ENCODE peak calls at places on chromosome 15, in four cellular contexts. One of them, this sample, is unnamed.
A peak's percentile ranks its signal among the peaks of the same experiment; 100 is the strongest.

GRCh38 chr15:50166216-50166615 is 15.8 kb upstream of the SLC27A2 start:
- DNase-seq in left cardiac atrium: no peak
- DNase-seq in 8988T: no peak
- DNase-seq in skeletal muscle cell: peak; percentile 33
- DNase-seq in this sample: no peak

GRCh38 chr15:101675796-101676582 is 23.8 kb upstream of the TM2D3 start:
- DNase-seq in left cardiac atrium: no peak
- DNase-seq in 8988T: no peak
- DNase-seq in skeletal muscle cell: peak; percentile 43
- DNase-seq in this sample: peak; percentile 42

GRCh38 chr15:25712961-25713355 is 150.2 kb downstream of the ATP10A start:
- DNase-seq in left cardiac atrium: no peak
- DNase-seq in 8988T: no peak
- DNase-seq in skeletal muscle cell: no peak
- DNase-seq in this sample: no peak

GRCh38 chr15:39586387-39587171 is 5.7 kb downstream of the THBS1 start:
- DNase-seq in left cardiac atrium: no peak
- DNase-seq in 8988T: no peak
- DNase-seq in skeletal muscle cell: peak; percentile 67
- DNase-seq in this sample: peak; percentile 81

GRCh38 chr15:40310001-40310959 is 2.5 kb upstream of the PLCB2 start:
- DNase-seq in left cardiac atrium: peak; percentile 62
- DNase-seq in 8988T: no peak
- DNase-seq in skeletal muscle cell: no peak
- DNase-seq in this sample: no peak

GRCh38 chr15:98503970-98504369 is 144.4 kb upstream of the IGF1R start:
- DNase-seq in left cardiac atrium: no peak
- DNase-seq in 8988T: no peak
- DNase-seq in skeletal muscle cell: no peak
- DNase-seq in this sample: peak; percentile 54

GRCh38 chr15:38255690-38256089 is 3.1 kb downstream of the SPRED1 start:
- DNase-seq in left cardiac atrium: no peak
- DNase-seq in 8988T: no peak
- DNase-seq in skeletal muscle cell: no peak
- DNase-seq in this sample: no peak

GRCh38 chr15:69697913-69698312 is 245.3 kb downstream of the RPLP1 start:
- DNase-seq in left cardiac atrium: no peak
- DNase-seq in 8988T: no peak
- DNase-seq in skeletal muscle cell: no peak
- DNase-seq in this sample: no peak

GRCh38 chr15:32029409-32029861 is 880 bp upstream of the CHRNA7 start:
- DNase-seq in left cardiac atrium: no peak
- DNase-seq in 8988T: no peak
- DNase-seq in skeletal muscle cell: no peak
- DNase-seq in this sample: no peak

GRCh38 chr15:62059818-62060115 is 480 bp downstream of the VPS13C start:
- DNase-seq in left cardiac atrium: peak; percentile 52
- DNase-seq in 8988T: no peak
- DNase-seq in skeletal muscle cell: no peak
- DNase-seq in this sample: no peak

GRCh38 chr15:101043911-101044624 is 124.9 kb downstream of the LRRK1 start:
- DNase-seq in left cardiac atrium: no peak
- DNase-seq in 8988T: no peak
- DNase-seq in skeletal muscle cell: no peak
- DNase-seq in this sample: no peak

GRCh38 chr15:31540633-31541032 is 214.0 kb downstream of the KLF13 start:
- DNase-seq in left cardiac atrium: no peak
- DNase-seq in 8988T: no peak
- DNase-seq in skeletal muscle cell: no peak
- DNase-seq in this sample: no peak

GRCh38 chr15:43776101-43776717 is 557 bp downstream of the ELL3 start:
- DNase-seq in left cardiac atrium: peak; percentile 35
- DNase-seq in 8988T: no peak
- DNase-seq in skeletal muscle cell: no peak
- DNase-seq in this sample: no peak

GRCh38 chr15:87777054-87777498 is 479.5 kb downstream of the NTRK3 start:
- DNase-seq in left cardiac atrium: peak; percentile 51
- DNase-seq in 8988T: no peak
- DNase-seq in skeletal muscle cell: peak; percentile 57
- DNase-seq in this sample: peak; percentile 90

GRCh38 chr15:85973584-85974347 is 105.9 kb upstream of the AGBL1 start:
- DNase-seq in left cardiac atrium: no peak
- DNase-seq in 8988T: no peak
- DNase-seq in skeletal muscle cell: peak; percentile 16
- DNase-seq in this sample: no peak

GRCh38 chr15:33068007-33068441 is 126.5 kb downstream of the FMN1 start:
- DNase-seq in left cardiac atrium: peak; percentile 44
- DNase-seq in 8988T: no peak
- DNase-seq in skeletal muscle cell: no peak
- DNase-seq in this sample: peak; percentile 33

GRCh38 chr15:82647835-82648256 is 683 bp upstream of the CPEB1 start:
- DNase-seq in left cardiac atrium: no peak
- DNase-seq in 8988T: no peak
- DNase-seq in skeletal muscle cell: no peak
- DNase-seq in this sample: no peak

GRCh38 chr15:98671060-98672008 is 23.0 kb downstream of the IGF1R start:
- DNase-seq in left cardiac atrium: no peak
- DNase-seq in 8988T: no peak
- DNase-seq in skeletal muscle cell: no peak
- DNase-seq in this sample: no peak

GRCh38 chr15:61339526-61339925 is 110.4 kb upstream of the RORA start:
- DNase-seq in left cardiac atrium: no peak
- DNase-seq in 8988T: no peak
- DNase-seq in skeletal muscle cell: no peak
- DNase-seq in this sample: no peak

GRCh38 chr15:51375966-51376640 is 34.6 kb downstream of the GLDN start:
- DNase-seq in left cardiac atrium: no peak
- DNase-seq in 8988T: no peak
- DNase-seq in skeletal muscle cell: no peak
- DNase-seq in this sample: peak; percentile 42

GRCh38 chr15:29674661-29675533 is 147.4 kb downstream of the TJP1 start:
- DNase-seq in left cardiac atrium: peak; percentile 60
- DNase-seq in 8988T: peak; percentile 82
- DNase-seq in skeletal muscle cell: no peak
- DNase-seq in this sample: no peak

GRCh38 chr15:22243440-22244130 is 163.3 kb downstream of the OR4M2 start:
- DNase-seq in left cardiac atrium: no peak
- DNase-seq in 8988T: no peak
- DNase-seq in skeletal muscle cell: no peak
- DNase-seq in this sample: no peak

GRCh38 chr15:82294061-82294690 is 31.6 kb downstream of the SAXO2 start:
- DNase-seq in left cardiac atrium: no peak
- DNase-seq in 8988T: no peak
- DNase-seq in skeletal muscle cell: no peak
- DNase-seq in this sample: no peak

GRCh38 chr15:90009301-90010063 is 8.4 kb downstream of the ZNF710 start:
- DNase-seq in left cardiac atrium: no peak
- DNase-seq in 8988T: no peak
- DNase-seq in skeletal muscle cell: no peak
- DNase-seq in this sample: no peak

GRCh38 chr15:88419830-88420229 is 47.4 kb downstream of the MRPL46 start:
- DNase-seq in left cardiac atrium: no peak
- DNase-seq in 8988T: no peak
- DNase-seq in skeletal muscle cell: no peak
- DNase-seq in this sample: peak; percentile 71

GRCh38 chr15:67405208-67406191 is 115.4 kb upstream of the C15orf61 start:
- DNase-seq in left cardiac atrium: no peak
- DNase-seq in 8988T: no peak
- DNase-seq in skeletal muscle cell: peak; percentile 61
- DNase-seq in this sample: peak; percentile 64

GRCh38 chr15:53130943-53131342 is 340.8 kb upstream of the ONECUT1 start:
- DNase-seq in left cardiac atrium: no peak
- DNase-seq in 8988T: no peak
- DNase-seq in skeletal muscle cell: no peak
- DNase-seq in this sample: no peak

GRCh38 chr15:32818758-32819405 is 101.1 kb downstream of the GREM1 start:
- DNase-seq in left cardiac atrium: no peak
- DNase-seq in 8988T: no peak
- DNase-seq in skeletal muscle cell: peak; percentile 88
- DNase-seq in this sample: peak; percentile 61

GRCh38 chr15:64464271-64465005 is 4.1 kb downstream of the ZNF609 start:
- DNase-seq in left cardiac atrium: no peak
- DNase-seq in 8988T: no peak
- DNase-seq in skeletal muscle cell: no peak
- DNase-seq in this sample: peak; percentile 45

GRCh38 chr15:91855684-91856553 is 2.4 kb downstream of the SLCO3A1 start:
- DNase-seq in left cardiac atrium: peak; percentile 31
- DNase-seq in 8988T: peak; percentile 21
- DNase-seq in skeletal muscle cell: no peak
- DNase-seq in this sample: no peak

GRCh38 chr15:67931861-67932260 is 92.0 kb upstream of the RNU6-1 start:
- DNase-seq in left cardiac atrium: no peak
- DNase-seq in 8988T: no peak
- DNase-seq in skeletal muscle cell: no peak
- DNase-seq in this sample: no peak

GRCh38 chr15:75024102-75024636 is 779 bp downstream of the PPCDC start:
- DNase-seq in left cardiac atrium: no peak
- DNase-seq in 8988T: no peak
- DNase-seq in skeletal muscle cell: no peak
- DNase-seq in this sample: no peak

GRCh38 chr15:71191296-71191695 is 76.0 kb downstream of the THSD4 start:
- DNase-seq in left cardiac atrium: no peak
- DNase-seq in 8988T: no peak
- DNase-seq in skeletal muscle cell: no peak
- DNase-seq in this sample: no peak

GRCh38 chr15:60844431-60845174 is 365.7 kb upstream of the ICE2 start:
- DNase-seq in left cardiac atrium: no peak
- DNase-seq in 8988T: no peak
- DNase-seq in skeletal muscle cell: no peak
- DNase-seq in this sample: no peak

GRCh38 chr15:99168601-99169580 is 64.0 kb downstream of the SYNM start:
- DNase-seq in left cardiac atrium: no peak
- DNase-seq in 8988T: no peak
- DNase-seq in skeletal muscle cell: no peak
- DNase-seq in this sample: no peak

This sample was measured in stromal cell of bone marrow.